ENCODE peak calls at places on chromosomes 7 and 10, in five cellular contexts. S is A549, W is stomach, R is suprapubic skin, K is SK-N-SH. B is an unnamed sample. For H3K4me1, the result is how much of the 10 kb centered on the place peaks cover.

GRCh38 chr7:46678421-46678820 is 757.3 kb upstream of the IGFBP3 start:
- DNase-seq in W (no peak), S (no peak), K (no peak), R (no peak), B (no peak)

GRCh38 chr10:73577788-73578187 is 13.4 kb downstream of the USP54 start:
- DNase-seq in K (no peak), S (peak), R (peak), W (peak), B (peak)

GRCh38 chr7:81470084-81470723 is 299.6 kb downstream of the HGF start:
- DNase-seq in R (peak), K (peak), W (peak), S (peak), B (peak)

GRCh38 chr10:62817120-62817762 is 1.1 kb upstream of the EGR2 start:
- DNase-seq in K (peak), S (peak), R (peak), W (no peak), B (peak)

GRCh38 chr10:33136271-33136670 is 178.2 kb upstream of the ITGB1 start:
- DNase-seq in R (no peak), S (no peak), K (no peak), W (no peak), B (no peak)

GRCh38 chr10:89207181-89207800 is at the start of gene CH25H:
- DNase-seq in K (peak), R (peak), S (peak), W (peak), B (peak)

GRCh38 chr10:124697837-124698559 is 46.2 kb downstream of the FAM53B start:
- DNase-seq in S (no peak), W (no peak), K (no peak), R (no peak), B (no peak)

GRCh38 chr10:59588791-59589190 is 120.9 kb downstream of the SLC16A9 start:
- DNase-seq in W (no peak), K (no peak), S (peak), R (no peak), B (no peak)

GRCh38 chr7:48192996-48193395 is 21.7 kb downstream of the ABCA13 start:
- DNase-seq in K (no peak), R (no peak), S (no peak), W (no peak), B (no peak)

GRCh38 chr10:110706690-110707098 is 62.6 kb downstream of the RBM20 start:
- DNase-seq in R (no peak), K (no peak), S (no peak), W (no peak), B (no peak)

GRCh38 chr7:5702876-5703571 is 78.4 kb downstream of the RNF216 start:
- DNase-seq in W (no peak), S (peak), R (no peak), K (no peak), B (peak)

GRCh38 chr7:90804370-90804769 is 208.2 kb downstream of the CDK14 start:
- DNase-seq in K (no peak), S (no peak), W (no peak), R (no peak), B (no peak)

GRCh38 chr7:17038160-17038782 is 156.5 kb upstream of the AGR3 start:
- DNase-seq in W (no peak), K (no peak), R (no peak), S (no peak), B (no peak)

GRCh38 chr10:15266117-15266516 is 97.6 kb upstream of the NMT2 start:
- DNase-seq in R (no peak), K (no peak), S (no peak), W (no peak), B (no peak)

GRCh38 chr7:155382802-155383171 is 75.1 kb upstream of the EN2 start:
- DNase-seq in R (no peak), W (no peak), K (no peak), S (no peak), B (no peak)

GRCh38 chr7:157292770-157293412 is 43.9 kb upstream of the DNAJB6 start:
- DNase-seq in R (no peak), S (peak), W (peak), K (peak), B (no peak)

GRCh38 chr7:138898255-138898654 is 82.9 kb downstream of the KIAA1549 start:
- DNase-seq in R (no peak), W (no peak), S (no peak), K (no peak), B (no peak)

GRCh38 chr7:125450749-125451148 is 521.1 kb upstream of the POT1 start:
- DNase-seq in R (no peak), K (no peak), W (no peak), S (no peak), B (no peak)

GRCh38 chr7:99975782-99976521 is at the start of gene AZGP1:
- DNase-seq in K (no peak), S (no peak), W (peak), R (no peak), B (no peak)

GRCh38 chr10:73908853-73909611 is 1.9 kb upstream of the PLAU start:
- DNase-seq in R (no peak), K (no peak), W (no peak), S (peak), B (peak)

GRCh38 chr7:36677769-36678435 is 46.4 kb downstream of the AOAH start:
- DNase-seq in W (no peak), S (no peak), R (no peak), K (no peak), B (no peak)

GRCh38 chr10:60377955-60378354 is 11.7 kb downstream of the ANK3 start:
- DNase-seq in W (no peak), S (no peak), R (no peak), K (no peak), B (no peak)

GRCh38 chr7:134679006-134679405 is 32.4 kb downstream of the BPGM start:
- DNase-seq in R (no peak), W (no peak), S (no peak), K (no peak), B (no peak)

GRCh38 chr7:134674424-134674823 is 27.8 kb downstream of the BPGM start:
- DNase-seq in R (no peak), K (no peak), S (no peak), W (no peak), B (no peak)

GRCh38 chr7:134671670-134672069 is 25.0 kb downstream of the BPGM start:
- DNase-seq in R (no peak), W (no peak), K (no peak), S (no peak), B (no peak)

GRCh38 chr7:134678115-134678514 is 31.5 kb downstream of the BPGM start:
- DNase-seq in R (no peak), W (no peak), S (no peak), K (no peak), B (no peak)

GRCh38 chr7:134676743-134677142 is 30.1 kb downstream of the BPGM start:
- DNase-seq in R (no peak), K (no peak), W (no peak), S (no peak), B (no peak)
- TF ChIP-seq EP300 in R (no peak), K (no peak), W (no peak), S (no peak), B (no peak)

GRCh38 chr10:2970190-2970823 is 97.0 kb upstream of the PFKP start:
- DNase-seq in R (no peak), S (no peak), K (no peak), W (no peak), B (no peak)

GRCh38 chr10:2978111-2978510 is 89.2 kb upstream of the PFKP start:
- DNase-seq in R (no peak), S (peak), W (no peak), K (peak), B (no peak)

GRCh38 chr10:2972216-2972615 is 95.1 kb upstream of the PFKP start:
- DNase-seq in S (no peak), W (no peak), R (no peak), K (no peak), B (no peak)

GRCh38 chr10:2968401-2968800 is 98.9 kb upstream of the PFKP start:
- DNase-seq in S (no peak), W (no peak), K (no peak), R (no peak), B (no peak)

GRCh38 chr10:2972810-2973209 is 94.5 kb upstream of the PFKP start:
- DNase-seq in R (no peak), W (no peak), K (no peak), S (no peak), B (no peak)
- H3K4me1 ChIP-seq in R (under half), W (under half), K (under half), S (under half), B (under half)

DNA sequence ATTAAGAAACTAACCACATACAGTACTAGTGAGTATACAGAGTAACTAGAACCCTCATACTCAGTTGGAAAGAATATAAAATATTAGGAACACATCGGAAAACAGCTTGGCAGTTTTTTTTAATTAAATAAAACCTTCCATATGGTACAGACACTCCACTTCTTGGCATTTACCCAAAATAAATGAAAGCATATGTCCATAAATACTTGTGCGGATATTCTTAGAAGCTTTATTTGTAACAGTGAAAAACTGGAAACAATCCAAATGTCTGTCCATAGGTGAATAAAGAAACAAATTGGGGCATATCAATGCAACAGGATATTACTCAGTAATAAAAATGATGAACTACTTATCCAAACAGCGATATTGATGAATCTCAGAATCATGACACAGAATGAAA is 410.0 kb downstream of the HTR7 start:
- DNase-seq in R (no peak), W (no peak), K (no peak), S (no peak), B (no peak)
- TF ChIP-seq EP300 in R (no peak), W (no peak), K (no peak), S (no peak), B (no peak)

DNA sequence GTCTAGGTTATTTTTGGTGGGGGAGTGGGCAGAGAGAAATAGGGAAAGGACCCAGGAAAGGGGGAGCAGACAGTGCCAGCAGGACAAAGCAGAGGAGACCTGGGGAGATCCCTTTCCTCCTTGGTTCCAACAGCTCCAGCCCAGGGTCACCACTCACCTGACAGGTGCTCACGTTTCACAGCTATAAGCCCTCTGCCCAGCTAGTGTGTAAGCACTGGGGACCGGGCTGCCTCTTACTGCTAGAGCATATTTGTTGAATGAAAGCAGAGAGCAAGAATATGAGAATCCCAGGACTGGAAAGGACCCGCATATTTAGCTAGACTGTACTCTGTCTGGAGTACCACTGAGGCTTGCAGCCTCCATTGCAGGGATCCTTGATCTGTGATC is 6.7 kb downstream of the ZCCHC24 start:
- DNase-seq in R (peak), W (no peak), S (no peak), K (no peak), B (no peak)
- H3K4me1 ChIP-seq in R (half or more), W (half or more), S (under half), K (under half), B (half or more)

GRCh38 chr7:108094375-108094774 is 35.8 kb downstream of the LAMB4 start:
- DNase-seq in S (no peak), R (no peak), K (no peak), W (no peak), B (no peak)

GRCh38 chr7:108096996-108097395 is 33.2 kb downstream of the LAMB4 start:
- DNase-seq in R (no peak), W (no peak), S (peak), K (no peak), B (no peak)

GRCh38 chr7:108093341-108093740 is 36.8 kb downstream of the LAMB4 start:
- DNase-seq in S (no peak), K (no peak), R (no peak), W (no peak), B (no peak)

GRCh38 chr7:108093903-108094302 is 36.3 kb downstream of the LAMB4 start:
- DNase-seq in K (no peak), S (no peak), W (no peak), R (no peak), B (peak)

GRCh38 chr7:108094933-108095710 is 35.0 kb downstream of the LAMB4 start:
- DNase-seq in R (peak), S (peak), K (peak), W (peak), B (peak)
- TF ChIP-seq EP300 in R (no peak), S (no peak), K (no peak), W (no peak), B (no peak)

DNA sequence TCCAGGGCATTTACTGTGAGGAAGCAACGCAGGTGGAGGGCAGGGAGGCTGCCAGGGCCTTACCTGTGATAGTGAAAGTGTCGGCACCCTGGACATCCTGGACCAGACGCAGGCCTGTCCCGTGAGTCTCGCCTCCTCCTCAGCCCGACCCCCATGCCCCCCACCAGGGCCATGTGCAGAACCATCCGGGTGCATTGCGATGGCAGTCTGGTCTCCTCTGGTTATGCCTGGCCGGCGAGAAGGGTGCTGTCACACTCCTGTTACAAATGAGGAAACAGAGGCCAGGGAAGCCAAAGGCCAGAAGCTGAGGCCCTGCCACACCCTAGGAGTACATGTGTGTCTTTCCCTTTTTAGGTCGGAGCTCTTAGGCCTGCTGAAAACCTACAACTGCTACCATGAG is 7.2 kb downstream of the DEPP1 start:
- DNase-seq in K (no peak), S (no peak), R (peak), W (no peak), B (peak)
- H3K4me1 ChIP-seq in K (under half), S (under half), R (half or more), W (half or more), B (under half)

GRCh38 chr10:120506674-120507073 is 49.6 kb downstream of the PLPP4 start:
- DNase-seq in W (no peak), K (no peak), R (no peak), S (no peak), B (no peak)
- TF ChIP-seq EP300 in W (no peak), K (no peak), R (no peak), S (no peak), B (no peak)

DNA sequence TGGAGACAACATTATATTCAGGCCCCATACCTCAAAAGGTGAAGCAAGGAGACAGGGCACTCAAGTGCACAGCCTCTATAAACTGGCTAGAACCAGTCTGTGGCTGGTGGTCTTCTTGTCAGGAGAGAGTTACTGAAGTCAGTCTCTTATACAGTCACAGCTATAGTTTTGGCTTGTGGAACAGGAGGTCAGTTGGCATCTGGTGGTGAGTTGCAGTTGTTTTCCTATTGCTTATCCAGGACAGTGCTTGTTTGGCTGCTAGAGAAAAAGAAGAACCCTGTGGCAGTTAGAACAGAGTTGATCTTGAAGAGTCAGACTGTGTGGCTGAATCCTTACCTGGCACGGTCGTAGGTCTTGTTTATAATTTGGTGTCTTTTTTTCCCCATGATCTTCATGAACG is 17.3 kb downstream of the CCM2 start:
- DNase-seq in R (no peak), K (no peak), W (no peak), S (no peak), B (peak)
- H3K4me1 ChIP-seq in R (under half), K (under half), W (under half), S (under half), B (under half)

DNA sequence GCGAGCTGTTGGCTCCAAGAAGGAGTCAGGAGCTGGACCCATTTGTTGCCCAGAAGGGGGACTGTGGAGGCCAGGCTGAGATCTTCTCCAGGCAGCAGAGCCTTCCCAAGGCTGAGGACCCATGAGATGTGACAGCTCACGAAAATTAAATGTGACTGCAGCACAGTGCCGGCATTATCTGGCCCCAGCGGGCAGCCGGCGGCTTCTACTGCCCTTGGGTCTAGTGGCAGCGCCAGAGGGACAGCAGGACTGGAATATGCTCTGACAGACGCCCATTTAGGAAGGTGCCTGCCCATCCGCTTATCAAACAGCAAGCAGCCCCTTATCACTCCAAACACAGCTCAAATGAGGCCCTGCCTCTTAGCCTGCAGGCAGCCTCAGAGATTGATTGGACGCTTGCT is 122.9 kb upstream of the LYZL2 start:
- DNase-seq in S (no peak), R (no peak), K (peak), W (no peak), B (no peak)
- TF ChIP-seq EP300 in S (no peak), R (no peak), K (peak), W (no peak), B (no peak)

DNA sequence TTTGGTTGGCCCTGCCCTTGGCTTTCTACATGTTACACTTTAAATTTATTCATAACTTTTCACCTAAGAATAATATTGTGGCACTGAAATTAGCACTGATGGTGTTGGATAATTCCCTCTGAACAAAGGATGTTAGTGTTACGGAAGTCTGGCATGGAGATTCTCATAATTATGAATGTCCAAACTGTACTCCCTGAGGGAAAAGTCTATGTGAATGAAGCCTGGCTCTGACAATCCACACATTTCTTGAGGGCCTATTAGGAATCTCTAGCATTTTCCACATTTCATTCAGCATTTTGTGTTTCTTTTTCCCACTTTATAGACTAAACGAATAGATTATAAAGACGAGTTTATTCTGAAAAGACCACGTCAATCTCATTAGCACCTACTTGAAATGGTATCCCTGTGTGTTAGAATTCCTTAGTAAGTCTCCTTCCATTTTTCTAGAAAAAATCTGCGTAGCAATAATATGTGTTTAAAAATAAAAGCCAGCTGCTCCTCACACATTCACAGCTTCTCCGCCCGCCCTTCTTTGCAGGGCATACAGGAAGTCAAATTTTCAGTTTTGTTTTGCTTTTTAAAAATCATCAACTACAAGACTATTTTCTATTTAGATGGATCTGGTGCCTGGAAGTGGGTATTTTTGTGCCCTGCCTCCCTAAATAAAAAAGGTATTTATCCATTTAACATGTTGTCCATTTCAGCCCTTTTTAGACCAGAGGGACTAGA is 131.8 kb upstream of the PALS2 start:
- DNase-seq in S (no peak), K (no peak), W (no peak), R (no peak), B (no peak)
- H3K4me1 ChIP-seq in S (under half), K (under half), W (under half), R (under half), B (under half)

B was measured in sigmoid colon.